ENCODE peak calls at places on chromosomes 4 and X, in four cellular contexts. M is K562, R is HepG2, V is H1. U is an unnamed sample.

GRCh38 chrX:10741003-10741402 is 120.6 kb upstream of the MID1 start:
- DNase-seq in M (no peak), V (no peak), R (no peak), U (no peak)

GRCh38 chr4:60502733-60503132 is 697.4 kb upstream of the ADGRL3 start:
- DNase-seq in R (no peak), V (no peak), M (no peak), U (no peak)

GRCh38 chrX:8801041-8801599 is at the start of gene FAM9A:
- DNase-seq in R (no peak), V (no peak), M (no peak), U (no peak)

GRCh38 chr4:92952426-92952825 is 648.7 kb downstream of the GRID2 start:
- DNase-seq in R (no peak), M (no peak), V (no peak), U (no peak)

GRCh38 chr4:38868055-38868965 is 704 bp downstream of the FAM114A1 start:
- DNase-seq in M (no peak), R (no peak), V (peak), U (no peak)

GRCh38 chrX:17737707-17738001 is 361 bp downstream of the SCML1 start:
- DNase-seq in M (no peak), R (no peak), V (no peak), U (no peak)

GRCh38 chrX:136250191-136251041 is 784 bp downstream of the MAP7D3 start:
- DNase-seq in V (peak), R (no peak), M (peak), U (peak)

GRCh38 chr4:26885912-26886274 is 25.3 kb downstream of the STIM2 start:
- DNase-seq in R (no peak), V (no peak), M (no peak), U (no peak)

GRCh38 chr4:7519638-7520373 is 85.1 kb upstream of the PSAPL1 start:
- DNase-seq in M (no peak), R (no peak), V (no peak), U (no peak)

GRCh38 chrX:108224218-108224617 is 132.6 kb downstream of the ATG4A start:
- DNase-seq in V (no peak), R (no peak), M (no peak), U (no peak)

GRCh38 chr4:159762672-159763071 is 659.8 kb downstream of the RAPGEF2 start:
- DNase-seq in R (no peak), V (no peak), M (no peak), U (no peak)

GRCh38 chr4:2837904-2838496 is 5.6 kb upstream of the ADD1 start:
- DNase-seq in M (no peak), V (no peak), R (no peak), U (no peak)

GRCh38 chr4:189206953-189207352 is 733.7 kb upstream of the FRG1 start:
- DNase-seq in M (no peak), V (no peak), R (no peak), U (no peak)

GRCh38 chr4:159487284-159487747 is 384.4 kb downstream of the RAPGEF2 start:
- DNase-seq in M (peak), V (peak), R (peak), U (peak)

GRCh38 chr4:3193531-3194203 is 55.3 kb upstream of the MSANTD1 start:
- DNase-seq in V (no peak), M (no peak), R (no peak), U (no peak)

GRCh38 chrX:96971812-96972211 is 88.1 kb downstream of the RPA4 start:
- DNase-seq in R (no peak), V (no peak), M (no peak), U (no peak)

GRCh38 chr4:150501019-150501727 is 80.8 kb upstream of the MAB21L2 start:
- DNase-seq in M (no peak), R (no peak), V (no peak), U (peak)

GRCh38 chrX:55135171-55135570 is 46.4 kb downstream of the PAGE2 start:
- DNase-seq in M (peak), V (peak), R (peak), U (peak)

GRCh38 chrX:76148753-76149152 is 24.1 kb upstream of the PBDC1 start:
- DNase-seq in R (peak), M (peak), V (peak), U (peak)

GRCh38 chr4:104279744-104280143 is 214.9 kb downstream of the CXXC4 start:
- DNase-seq in V (no peak), R (no peak), M (no peak), U (no peak)

GRCh38 chrX:134460861-134461218 is 875 bp downstream of the HPRT1 start:
- DNase-seq in R (no peak), M (peak), V (no peak), U (no peak)

GRCh38 chr4:42234817-42235216 is 82.4 kb upstream of the BEND4 start:
- DNase-seq in R (no peak), M (no peak), V (no peak), U (no peak)

GRCh38 chr4:161663844-161664243 is 500.0 kb downstream of the FSTL5 start:
- DNase-seq in M (no peak), R (no peak), V (no peak), U (no peak)

GRCh38 chr4:153294631-153295030 is 49.9 kb upstream of the MND1 start:
- DNase-seq in M (no peak), V (no peak), R (no peak), U (no peak)

GRCh38 chr4:183830438-183830985 is 74.6 kb upstream of the STOX2 start:
- DNase-seq in M (no peak), V (no peak), R (no peak), U (no peak)

GRCh38 chrX:131595120-131595519 is 51.2 kb downstream of the OR13H1 start:
- DNase-seq in V (no peak), R (no peak), M (no peak), U (no peak)

GRCh38 chr4:15365641-15366040 is 62.2 kb upstream of the C1QTNF7 start:
- DNase-seq in R (no peak), M (no peak), V (no peak), U (no peak)

GRCh38 chr4:24471623-24472510 is 112.5 kb downstream of the DHX15 start:
- DNase-seq in M (no peak), V (peak), R (no peak), U (peak)

GRCh38 chrX:1525583-1526355 is 11.2 kb downstream of the P2RY8 start:
- DNase-seq in M (no peak), R (no peak), V (no peak), U (no peak)

GRCh38 chrX:26262121-26262523 is 46.2 kb downstream of the MAGEB5 start:
- DNase-seq in M (no peak), V (no peak), R (no peak), U (no peak)

GRCh38 chrX:119753639-119754257 is 4.6 kb upstream of the SOWAHD start:
- DNase-seq in V (no peak), M (peak), R (peak), U (no peak)

GRCh38 chr4:162650166-162650565 is 486.4 kb upstream of the FSTL5 start:
- DNase-seq in M (no peak), R (no peak), V (no peak), U (no peak)

GRCh38 chrX:118823263-118824172 is at the start of gene ZCCHC12:
- DNase-seq in R (peak), M (peak), V (peak), U (peak)

GRCh38 chr4:147862043-147862692 is 130.3 kb downstream of the ARHGAP10 start:
- DNase-seq in V (no peak), R (no peak), M (no peak), U (no peak)

DNA sequence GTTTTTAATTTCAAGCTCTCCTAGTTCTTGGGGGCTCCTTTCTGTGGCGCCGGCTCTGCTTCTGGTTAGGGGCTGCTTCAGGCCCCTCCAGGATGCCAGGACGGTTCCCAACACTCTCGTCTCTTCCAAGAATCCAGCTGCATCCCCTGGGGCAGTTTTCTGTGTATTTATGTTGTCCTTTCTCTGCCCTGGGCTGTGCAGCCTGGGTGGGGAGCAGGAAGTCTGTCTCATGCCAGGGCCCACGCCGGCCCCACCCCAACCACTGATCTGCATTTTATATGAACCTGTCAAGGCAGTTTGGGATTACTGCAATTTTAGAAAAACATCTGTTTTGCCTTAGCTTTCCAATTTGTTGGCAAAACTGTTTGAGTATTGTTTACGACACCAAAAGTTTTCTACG is 14.6 kb downstream of the CTBP1 start:
- DNase-seq in R (no peak), V (no peak), M (no peak), U (no peak)
- TF ChIP-seq RNF2 in R (no peak), V (no peak), M (no peak), U (no peak)

GRCh38 chrX:13488706-13489105 is 80.7 kb upstream of the EGFL6 start:
- DNase-seq in M (no peak), V (no peak), R (no peak), U (no peak)

GRCh38 chrX:13485167-13485566 is 84.2 kb upstream of the EGFL6 start:
- DNase-seq in V (no peak), M (no peak), R (no peak), U (no peak)

GRCh38 chrX:13489451-13489850 is 80.0 kb upstream of the EGFL6 start:
- DNase-seq in R (no peak), M (peak), V (no peak), U (no peak)

GRCh38 chrX:13491061-13491460 is 78.3 kb upstream of the EGFL6 start:
- DNase-seq in R (no peak), V (no peak), M (no peak), U (no peak)

DNA sequence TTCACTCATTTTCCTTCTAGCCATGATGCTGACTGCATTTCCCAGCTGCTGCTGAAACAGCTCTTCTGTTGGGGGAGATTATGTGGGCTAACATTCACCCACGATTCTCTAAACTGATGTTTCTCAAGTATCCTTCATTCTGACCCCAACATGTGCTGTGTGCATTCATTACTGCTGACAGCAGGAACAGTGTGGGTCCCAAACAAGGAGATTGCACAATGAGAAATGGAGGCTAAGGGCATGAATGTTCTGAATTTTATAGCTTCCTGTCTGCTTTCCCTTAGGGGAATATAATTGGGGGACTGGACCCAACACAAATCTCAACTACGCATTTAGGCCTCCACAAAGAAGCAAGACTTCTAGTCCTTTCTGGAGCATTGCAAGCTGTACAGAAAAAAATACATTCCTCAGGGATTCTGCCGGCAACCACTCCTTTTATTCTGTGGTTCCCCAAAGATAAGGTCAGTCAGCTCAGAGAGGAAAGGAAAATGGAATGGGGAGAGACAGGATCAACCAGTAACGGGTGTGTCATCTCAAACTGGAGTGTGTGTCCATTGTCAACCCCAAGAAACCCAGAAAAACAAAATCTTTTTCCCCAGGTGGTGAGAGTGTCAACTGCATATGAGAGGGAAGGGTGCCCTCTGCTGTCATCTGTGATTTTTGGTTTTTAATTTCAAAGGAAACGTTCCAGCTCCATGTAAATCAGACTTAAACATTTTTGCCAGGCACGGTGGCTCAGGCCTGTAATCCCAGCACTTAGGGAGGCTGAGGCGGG is 81.5 kb upstream of the EGFL6 start:
- DNase-seq in M (peak), V (peak), R (peak), U (peak)
- TF ChIP-seq RNF2 in M (no peak), V (no peak), R (no peak), U (no peak)

GRCh38 chrX:39773923-39774803 is 323.6 kb downstream of the BCOR start:
- DNase-seq in M (peak), V (no peak), R (no peak), U (no peak)
- TF ChIP-seq RNF2 in M (no peak), V (no peak), R (no peak), U (no peak)

DNA sequence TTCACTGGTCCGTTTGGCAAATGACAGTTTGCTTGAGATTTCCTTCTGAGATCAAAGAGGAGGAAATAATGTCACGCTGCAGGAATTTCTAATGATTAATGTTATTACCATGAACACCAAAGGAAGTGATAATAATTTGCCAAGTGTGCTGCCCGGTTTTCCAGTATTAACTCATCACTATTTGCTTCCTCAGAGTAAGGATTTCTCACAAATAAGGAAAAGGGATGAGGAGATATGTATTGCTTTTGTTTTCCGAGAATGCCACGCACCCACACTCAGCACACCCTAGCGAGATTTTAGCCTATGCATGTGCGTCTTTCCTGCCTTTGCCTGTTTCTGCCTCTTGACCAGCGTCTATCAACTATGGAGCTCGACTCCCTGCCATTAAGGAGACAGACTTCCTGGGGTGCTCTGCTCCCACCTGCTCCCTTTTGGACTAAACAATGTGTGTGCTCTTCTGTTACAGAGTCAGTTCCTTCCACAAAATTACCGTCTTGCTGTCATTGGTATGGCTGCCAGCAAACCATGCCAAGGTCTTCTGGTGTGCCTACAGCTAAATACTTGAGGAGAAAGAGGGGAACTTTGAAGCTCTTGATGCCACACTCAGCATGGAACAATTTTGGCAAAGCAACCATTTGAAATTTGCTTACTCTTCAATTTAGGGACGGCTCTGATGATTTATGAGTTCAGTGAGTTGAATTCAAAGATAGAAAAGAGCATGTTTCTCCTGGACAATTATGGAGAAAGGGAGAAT is 393.1 kb upstream of the ZFP42 start:
- DNase-seq in M (no peak), V (no peak), R (no peak), U (no peak)
- TF ChIP-seq RNF2 in M (no peak), V (no peak), R (no peak), U (no peak)

GRCh38 chr4:173493041-173493440 is 37.0 kb downstream of the HAND2 start:
- DNase-seq in V (no peak), R (no peak), M (no peak), U (no peak)

GRCh38 chr4:173489514-173489913 is 40.5 kb downstream of the HAND2 start:
- DNase-seq in V (no peak), R (no peak), M (no peak), U (no peak)

GRCh38 chr4:173492315-173492714 is 37.7 kb downstream of the HAND2 start:
- DNase-seq in R (no peak), M (no peak), V (no peak), U (no peak)

GRCh38 chr4:173490256-173490655 is 39.8 kb downstream of the HAND2 start:
- DNase-seq in V (no peak), M (no peak), R (no peak), U (no peak)

DNA sequence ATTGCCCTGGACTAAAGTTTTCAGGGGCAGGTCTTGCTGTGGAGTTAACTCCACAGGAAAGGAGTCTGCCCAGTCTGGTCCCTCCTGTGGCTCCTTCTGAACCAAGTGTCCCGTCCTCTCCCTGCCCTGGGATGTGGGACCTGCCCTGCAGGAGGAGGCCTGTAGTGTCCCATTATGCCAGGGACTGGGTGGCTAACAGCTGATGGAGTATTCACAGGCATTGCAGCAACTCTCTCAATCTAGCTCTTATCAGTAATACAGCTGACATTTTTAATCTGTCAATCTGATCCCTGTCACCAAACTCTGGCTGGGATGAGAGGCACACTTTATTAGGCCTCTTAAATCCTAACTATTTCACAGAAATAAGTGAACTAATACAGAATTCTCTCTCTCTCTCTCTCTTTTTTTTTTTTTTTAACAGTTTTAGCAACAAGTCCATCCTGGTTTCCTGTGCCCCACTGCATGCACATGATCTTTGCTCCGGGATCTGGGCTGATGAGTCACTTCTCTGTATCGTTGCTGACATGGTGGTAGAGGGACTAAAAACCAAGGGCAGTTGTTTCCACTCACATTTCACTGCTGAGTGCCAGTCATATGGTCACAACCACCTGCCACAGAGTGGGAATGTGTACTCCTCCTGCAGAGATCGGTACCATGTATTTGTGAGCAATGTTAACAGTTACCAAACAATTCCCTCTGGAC is 39.1 kb downstream of the HAND2 start:
- DNase-seq in M (peak), R (peak), V (no peak), U (no peak)
- TF ChIP-seq RNF2 in M (no peak), R (no peak), V (no peak), U (no peak)

U was measured in A549.